ENCODE peak calls at places on chromosomes 1 and 21, in eight cellular contexts. D, M, K, B, Z, P, A and U are unnamed samples.

GRCh38 chr1:46487818-46488218 is 1.8 kb upstream of the DMBX1 start:
- DNase-seq in A (no peak), D (peak), B (peak), K (no peak), P (no peak), M (no peak), Z (peak), U (no peak)

GRCh38 chr1:66503841-66504470 is 30.0 kb upstream of the SGIP1 start:
- DNase-seq in Z (no peak), D (peak), A (no peak), B (peak), P (no peak), K (no peak), M (peak), U (peak)

GRCh38 chr1:167529829-167530474 is 11.6 kb upstream of the CD247 start:
- DNase-seq in D (no peak), B (no peak), M (no peak), P (no peak), Z (no peak), K (no peak), A (no peak), U (no peak)

GRCh38 chr1:177589166-177589565 is 380.7 kb downstream of the SEC16B start:
- DNase-seq in K (no peak), M (no peak), P (no peak), Z (no peak), B (no peak), A (no peak), D (no peak), U (no peak)

GRCh38 chr1:190665045-190665444 is 187.4 kb upstream of the BRINP3 start:
- DNase-seq in B (no peak), P (no peak), M (no peak), D (no peak), A (no peak), K (no peak), Z (no peak), U (no peak)

GRCh38 chr1:19398309-19398760 is 86.2 kb downstream of the SLC66A1 start:
- DNase-seq in M (no peak), P (no peak), Z (no peak), A (no peak), D (no peak), K (peak), B (peak), U (peak)

GRCh38 chr1:114551400-114551799 is 30.0 kb downstream of the BCAS2 start:
- DNase-seq in M (no peak), P (no peak), Z (no peak), A (no peak), D (no peak), B (no peak), K (no peak), U (no peak)

GRCh38 chr1:233707153-233707905 is 93.4 kb downstream of the KCNK1 start:
- DNase-seq in Z (no peak), D (no peak), P (no peak), M (peak), A (no peak), B (no peak), K (peak), U (no peak)

GRCh38 chr1:46248122-46248920 is 758 bp downstream of the RAD54L start:
- DNase-seq in M (no peak), D (peak), K (no peak), A (no peak), P (peak), Z (no peak), B (peak), U (peak)

GRCh38 chr1:35539073-35539823 is 18.0 kb downstream of the KIAA0319L start:
- DNase-seq in M (no peak), P (no peak), B (peak), K (no peak), A (no peak), D (no peak), Z (no peak), U (no peak)

GRCh38 chr21:28427356-28428022 is 565.2 kb downstream of the LTN1 start:
- DNase-seq in B (no peak), D (no peak), A (no peak), M (no peak), P (no peak), Z (no peak), K (peak), U (no peak)

GRCh38 chr1:167141963-167142362 is 48.1 kb downstream of the STYXL2 start:
- DNase-seq in B (no peak), Z (no peak), M (no peak), K (no peak), D (no peak), P (no peak), A (no peak), U (no peak)

GRCh38 chr1:26283871-26284596 is 4.1 kb downstream of the SH3BGRL3 start:
- DNase-seq in B (no peak), P (no peak), A (no peak), K (no peak), M (no peak), D (no peak), Z (no peak), U (no peak)

GRCh38 chr21:44267655-44268142 is 6.0 kb upstream of the DNMT3L start:
- DNase-seq in K (no peak), A (no peak), Z (no peak), P (no peak), D (peak), M (no peak), B (peak), U (no peak)

GRCh38 chr1:207025144-207025880 is 7.2 kb downstream of the C1orf116 start:
- DNase-seq in D (peak), K (no peak), Z (no peak), M (no peak), A (no peak), P (no peak), B (no peak), U (peak)

GRCh38 chr1:67646145-67647035 is 38.6 kb upstream of the GADD45A start:
- DNase-seq in Z (no peak), K (no peak), B (no peak), D (no peak), A (no peak), M (no peak), P (no peak), U (peak)

GRCh38 chr1:202122639-202123335 is at the start of gene GPR37L1:
- DNase-seq in B (no peak), K (no peak), P (no peak), Z (peak), D (peak), M (peak), A (no peak), U (peak)

GRCh38 chr1:4960782-4961475 is 306.5 kb downstream of the AJAP1 start:
- DNase-seq in K (no peak), A (no peak), M (no peak), D (no peak), B (no peak), Z (no peak), P (no peak), U (no peak)

GRCh38 chr1:171754381-171754705 is 12.5 kb upstream of the VAMP4 start:
- DNase-seq in P (no peak), K (no peak), M (no peak), B (no peak), Z (no peak), D (no peak), A (no peak), U (peak)

GRCh38 chr1:46037597-46037936 is 94.9 kb downstream of the PIK3R3 start:
- DNase-seq in A (no peak), K (no peak), M (no peak), D (no peak), B (no peak), Z (no peak), P (no peak), U (no peak)

GRCh38 chr1:171217658-171218443 is 30.4 kb upstream of the FMO1 start:
- DNase-seq in B (no peak), A (no peak), K (no peak), Z (no peak), P (no peak), M (no peak), D (no peak), U (no peak)

GRCh38 chr1:32201011-32201855 is 838 bp downstream of the CCDC28B start:
- DNase-seq in Z (no peak), K (no peak), D (peak), M (no peak), B (peak), A (peak), P (peak), U (peak)

GRCh38 chr1:109113787-109114568 is at the start of gene ELAPOR1:
- DNase-seq in K (no peak), A (peak), D (peak), M (no peak), Z (no peak), P (no peak), B (peak), U (no peak)

GRCh38 chr1:21283524-21283923 is 6.7 kb downstream of the ECE1 start:
- DNase-seq in D (no peak), K (no peak), M (no peak), B (no peak), P (no peak), A (no peak), Z (no peak), U (no peak)

GRCh38 chr1:55708781-55709180 is 493.6 kb upstream of the USP24 start:
- DNase-seq in D (no peak), Z (no peak), A (no peak), K (no peak), M (no peak), P (no peak), B (no peak), U (no peak)

GRCh38 chr1:38745476-38746410 is 113.8 kb downstream of the RRAGC start:
- DNase-seq in M (no peak), B (no peak), A (no peak), P (no peak), Z (no peak), K (no peak), D (no peak), U (no peak)

GRCh38 chr1:206101351-206101750 is 15.8 kb downstream of the AVPR1B start:
- DNase-seq in A (no peak), B (no peak), Z (no peak), M (no peak), D (no peak), K (no peak), P (no peak), U (no peak)